ENCODE peak calls at places on chromosomes 1 and 21, in nine cellular contexts. V, J, I, K, E, N, Y, R and M are unnamed samples.

GRCh38 chr1:231279683-231280082 is 38.7 kb downstream of the GNPAT start:
- DNase-seq in N (no peak), R (no peak), Y (no peak), K (no peak), V (no peak), I (no peak), J (no peak), E (no peak), M (no peak)

GRCh38 chr1:193065954-193066353 is 6.5 kb downstream of the RO60 start:
- DNase-seq in K (no peak), N (no peak), I (no peak), R (no peak), J (no peak), E (no peak), Y (no peak), V (no peak), M (no peak)

GRCh38 chr21:28257276-28257675 is 735.4 kb downstream of the LTN1 start:
- DNase-seq in V (no peak), Y (no peak), J (peak; percentile 75), K (no peak), E (no peak), R (no peak), N (no peak), I (no peak), M (no peak)

GRCh38 chr1:87330201-87330953 is 1.7 kb downstream of the LMO4 start:
- DNase-seq in K (no peak), J (peak; percentile 46), E (peak; percentile 79), I (no peak), V (no peak), N (no peak), Y (no peak), R (no peak), M (peak; percentile 38)

GRCh38 chr1:10271090-10271489 is 60.7 kb downstream of the KIF1B start:
- DNase-seq in Y (no peak), I (no peak), R (no peak), V (no peak), K (no peak), E (no peak), N (no peak), J (no peak), M (no peak)

GRCh38 chr1:173489149-173489600 is 12.0 kb downstream of the PRDX6 start:
- DNase-seq in E (peak; percentile 80), V (no peak), I (no peak), R (no peak), Y (no peak), K (peak; percentile 80), N (no peak), J (peak; percentile 8), M (no peak)

GRCh38 chr1:47758341-47759237 is 238.6 kb downstream of the TRABD2B start:
- DNase-seq in Y (peak; percentile 15), K (no peak), N (no peak), V (peak; percentile 36), E (no peak), I (no peak), J (no peak), R (peak; percentile 42), M (no peak)

GRCh38 chr21:35204850-35205564 is 155.9 kb upstream of the RUNX1 start:
- DNase-seq in K (no peak), E (peak; percentile 40), Y (no peak), N (no peak), V (peak; percentile 89), I (no peak), R (no peak), J (peak; percentile 99), M (peak; percentile 51)

GRCh38 chr1:194288284-194288683 is 1101.9 kb upstream of the B3GALT2 start:
- DNase-seq in Y (no peak), J (no peak), K (no peak), E (no peak), V (no peak), N (no peak), I (no peak), R (no peak), M (no peak)

GRCh38 chr1:94230920-94231319 is 6.5 kb downstream of the ARHGAP29 start:
- DNase-seq in R (no peak), N (no peak), Y (no peak), E (no peak), V (no peak), K (no peak), J (no peak), I (no peak), M (no peak)

GRCh38 chr1:94227624-94228023 is 9.8 kb downstream of the ARHGAP29 start:
- DNase-seq in N (no peak), E (no peak), R (no peak), J (no peak), Y (no peak), I (no peak), K (no peak), V (no peak), M (no peak)

GRCh38 chr1:94228640-94229375 is 8.6 kb downstream of the ARHGAP29 start:
- DNase-seq in E (no peak), N (no peak), K (no peak), V (no peak), I (no peak), Y (no peak), J (peak; percentile 63), R (no peak), M (no peak)

DNA sequence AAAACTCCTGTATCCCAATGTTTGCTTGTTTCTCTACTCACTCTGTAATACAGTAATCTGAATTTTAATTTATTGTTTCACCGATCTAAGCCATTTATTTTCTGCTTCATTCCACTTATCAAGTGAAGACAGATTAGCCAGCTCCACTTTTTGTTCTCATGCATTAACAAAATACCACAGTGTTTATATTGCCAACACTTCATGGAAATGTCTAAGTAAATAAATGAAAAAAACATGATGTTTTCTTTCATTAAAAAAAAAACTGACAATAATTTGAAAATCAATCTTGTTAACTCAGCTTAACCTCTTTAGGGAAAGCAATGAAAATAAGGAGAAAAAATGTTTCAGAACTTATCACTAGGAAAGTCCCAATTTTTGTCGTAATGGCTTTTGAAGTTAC is 11.5 kb downstream of the ARHGAP29 start:
- DNase-seq in J (no peak), I (no peak), R (no peak), E (no peak), N (no peak), V (no peak), K (no peak), Y (no peak), M (no peak)
- H3K4me3 ChIP-seq in J (no peak overlapping the region), I (no peak overlapping the region), R (no peak overlapping the region), E (no peak overlapping the region), N (no peak overlapping the region), V (no peak overlapping the region), K (no peak overlapping the region), Y (no peak overlapping the region), M (no peak overlapping the region)

DNA sequence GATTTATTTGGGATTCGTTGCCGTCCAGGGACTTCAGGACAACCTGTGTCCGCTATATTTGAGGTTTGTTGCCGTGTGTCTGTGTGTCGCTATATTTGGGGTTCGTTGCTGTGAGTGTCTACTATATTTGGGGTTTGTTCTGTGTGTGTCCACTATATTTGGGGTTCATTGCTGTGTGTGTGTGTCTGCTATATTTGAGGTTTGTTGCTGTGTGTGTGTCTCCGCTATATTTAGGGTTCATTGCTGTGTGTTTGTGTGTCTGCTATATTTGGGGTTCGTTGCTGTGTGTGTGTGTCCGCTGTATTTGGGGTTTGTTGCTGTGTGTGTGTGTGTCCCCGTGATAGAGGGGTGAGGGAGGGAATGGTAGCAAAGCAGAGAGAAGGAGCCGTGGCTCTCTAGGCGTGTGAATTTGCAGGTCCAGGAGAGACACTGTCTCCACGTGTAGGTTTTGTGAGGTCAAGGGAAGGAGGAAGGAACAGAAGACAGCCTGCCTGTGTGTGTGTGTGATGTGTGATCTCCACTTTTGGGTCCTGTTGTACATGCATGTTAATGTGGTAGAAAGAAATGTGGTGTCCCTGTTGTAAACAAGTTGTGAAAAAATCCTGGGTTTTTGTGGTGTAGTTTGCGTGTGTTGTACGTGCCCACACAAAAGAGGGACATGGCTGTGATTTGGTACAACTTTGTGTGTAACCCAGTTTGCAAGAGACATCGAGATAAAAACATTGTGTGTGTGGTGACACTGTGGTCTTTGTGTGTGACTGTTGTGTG is 56.2 kb upstream of the ECE1 start:
- DNase-seq in Y (no peak), E (no peak), I (no peak), R (no peak), N (no peak), J (no peak), V (no peak), K (no peak), M (no peak)
- H3K4me3 ChIP-seq in Y (peak overlapping the region; percentile 93), E (peak overlapping the region; percentile 87), I (peak overlapping the region; percentile 94), R (no peak overlapping the region), N (peak overlapping the region; percentile 91), J (peak overlapping the region; percentile 82), V (peak overlapping the region; percentile 90), K (peak overlapping the region; percentile 53), M (no peak overlapping the region)

GRCh38 chr1:18917071-18917799 is 14.9 kb upstream of the ALDH4A1 start:
- DNase-seq in R (no peak), J (no peak), N (no peak), V (no peak), K (no peak), Y (no peak), I (no peak), E (no peak), M (no peak)

GRCh38 chr1:18915341-18915740 is 13.0 kb upstream of the ALDH4A1 start:
- DNase-seq in V (no peak), J (no peak), Y (no peak), K (no peak), R (no peak), N (no peak), I (no peak), E (no peak), M (no peak)

GRCh38 chr1:18912550-18912949 is 10.2 kb upstream of the ALDH4A1 start:
- DNase-seq in J (no peak), Y (no peak), K (no peak), E (no peak), I (no peak), V (no peak), R (no peak), N (no peak), M (no peak)

GRCh38 chr1:18908911-18909771 is 6.8 kb upstream of the ALDH4A1 start:
- DNase-seq in Y (no peak), K (no peak), V (no peak), J (no peak), I (no peak), N (no peak), E (no peak), R (no peak), M (no peak)

DNA sequence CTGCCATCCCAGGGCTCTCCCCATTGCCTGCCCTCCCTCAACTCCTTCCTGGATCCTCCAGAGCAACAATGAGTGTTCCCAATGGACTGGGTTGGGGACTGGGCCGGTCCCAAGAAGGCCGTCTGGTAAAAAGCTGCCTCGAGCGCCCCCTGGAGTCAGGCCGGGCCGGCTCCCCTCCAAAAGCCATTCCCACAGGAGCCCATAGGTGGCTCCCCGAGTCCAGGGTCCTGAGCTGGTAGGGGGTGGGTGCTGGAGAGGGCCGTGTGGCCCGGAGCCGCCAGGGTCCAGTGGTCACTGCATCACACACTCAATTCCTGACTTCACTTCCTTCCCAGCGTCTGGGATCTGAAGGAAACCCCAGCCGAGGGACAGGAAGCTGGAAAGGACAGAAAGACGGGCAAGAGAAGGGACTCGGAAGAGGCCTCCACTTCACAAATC is 10.7 kb upstream of the ALDH4A1 start:
- DNase-seq in J (peak; percentile 69), R (peak; percentile 85), V (peak; percentile 84), K (peak; percentile 66), N (peak; percentile 50), I (peak; percentile 59), Y (peak; percentile 78), E (peak; percentile 92), M (peak; percentile 86)
- H3K4me3 ChIP-seq in J (no peak overlapping the region), R (no peak overlapping the region), V (no peak overlapping the region), K (no peak overlapping the region), N (no peak overlapping the region), I (no peak overlapping the region), Y (no peak overlapping the region), E (no peak overlapping the region), M (no peak overlapping the region)

GRCh38 chr1:26474824-26475223 is 2.6 kb downstream of the HMGN2 start:
- DNase-seq in N (no peak), Y (no peak), E (no peak), R (no peak), K (no peak), I (no peak), V (no peak), J (no peak), M (no peak)
- H3K4me3 ChIP-seq in N (no peak overlapping the region), Y (no peak overlapping the region), E (no peak overlapping the region), R (no peak overlapping the region), K (no peak overlapping the region), I (no peak overlapping the region), V (no peak overlapping the region), J (no peak overlapping the region), M (no peak overlapping the region)